ENCODE peak calls at places on chromosomes 7 and 10, in five cellular contexts. H is upper lobe of right lung, D is dorsolateral prefrontal cortex, M is activated T-cell treated with anti-CD3 and anti-CD28 coated beads for 1 hour, T is AG04450. R is an unnamed sample.
A peak's percentile ranks its signal among the peaks of the same experiment; 100 is the strongest.

GRCh38 chr10:93573051-93573909 is 6.8 kb downstream of the FFAR4 start:
- DNase-seq in H (peak; percentile 75), D (no peak), M (no peak), T (no peak), R (no peak)

GRCh38 chr10:46546591-46547330 is 9.7 kb downstream of the GPRIN2 start:
- DNase-seq in H (peak; percentile 91), D (peak; percentile 57), M (no peak), T (no peak), R (peak; percentile 68)

GRCh38 chr7:135800560-135800959 is 51.9 kb upstream of the FAM180A start:
- DNase-seq in H (no peak), D (no peak), M (no peak), T (no peak), R (no peak)

GRCh38 chr7:47901542-47901941 is 46.7 kb downstream of the PKD1L1 start:
- DNase-seq in H (no peak), D (no peak), M (no peak), T (no peak), R (no peak)

GRCh38 chr10:112732277-112732891 is 217.7 kb upstream of the TCF7L2 start:
- DNase-seq in H (no peak), D (no peak), M (no peak), T (no peak), R (peak; percentile 5)

GRCh38 chr10:70130878-70131559 is 1.6 kb downstream of the AIFM2 start:
- DNase-seq in H (peak; percentile 64), D (no peak), M (no peak), T (no peak), R (no peak)

GRCh38 chr7:141045126-141045841 is 28.6 kb upstream of the TMEM178B start:
- DNase-seq in H (no peak), D (no peak), M (no peak), T (no peak), R (no peak)

GRCh38 chr7:132618271-132618955 is 42.1 kb upstream of the PLXNA4 start:
- DNase-seq in H (no peak), D (no peak), M (no peak), T (no peak), R (no peak)

GRCh38 chr7:151806938-151807775 is 69.8 kb downstream of the PRKAG2 start:
- DNase-seq in H (peak; percentile 20), D (no peak), M (no peak), T (no peak), R (no peak)

GRCh38 chr7:67878808-67879207 is 882.2 kb downstream of the TYW1 start:
- DNase-seq in H (no peak), D (no peak), M (no peak), T (no peak), R (no peak)

GRCh38 chr10:34697366-34698247 is 117.5 kb downstream of the PARD3 start:
- DNase-seq in H (no peak), D (no peak), M (no peak), T (no peak), R (no peak)

GRCh38 chr7:80387634-80388033 is 124.2 kb downstream of the GNAT3 start:
- DNase-seq in H (no peak), D (no peak), M (no peak), T (no peak), R (no peak)

GRCh38 chr7:112199035-112199655 is 7.1 kb downstream of the DOCK4 start:
- DNase-seq in H (no peak), D (no peak), M (no peak), T (no peak), R (no peak)

GRCh38 chr10:116654816-116655215 is 34.1 kb downstream of the PNLIPRP2 start:
- DNase-seq in H (no peak), D (no peak), M (no peak), T (no peak), R (no peak)

GRCh38 chr7:101125989-101126650 is 784 bp upstream of the SERPINE1 start:
- DNase-seq in H (peak; percentile 72), D (no peak), M (no peak), T (no peak), R (no peak)

GRCh38 chr10:34861293-34862004 is 46.4 kb upstream of the PARD3 start:
- DNase-seq in H (no peak), D (no peak), M (no peak), T (no peak), R (no peak)

GRCh38 chr10:72087969-72088878 is at the start of gene SPOCK2:
- DNase-seq in H (no peak), D (peak; percentile 85), M (peak; percentile 59), T (no peak), R (peak; percentile 95)

GRCh38 chr7:141475678-141476077 is 75.5 kb upstream of the AGK start:
- DNase-seq in H (no peak), D (no peak), M (no peak), T (no peak), R (no peak)

GRCh38 chr10:107754814-107755213 is 590.3 kb upstream of the SORCS1 start:
- DNase-seq in H (no peak), D (no peak), M (no peak), T (no peak), R (no peak)

GRCh38 chr10:58023341-58024073 is 244.2 kb downstream of the IPMK start:
- DNase-seq in H (no peak), D (no peak), M (no peak), T (peak; percentile 45), R (no peak)

GRCh38 chr7:99848420-99849216 is 20.8 kb downstream of the CYP3A43 start:
- DNase-seq in H (no peak), D (no peak), M (no peak), T (no peak), R (no peak)

GRCh38 chr7:128697301-128697905 is 25.3 kb downstream of the GARIN1A start:
- DNase-seq in H (no peak), D (peak; percentile 4), M (peak; percentile 6), T (peak; percentile 21), R (no peak)

GRCh38 chr7:83532229-83532628 is 116.7 kb downstream of the SEMA3E start:
- DNase-seq in H (no peak), D (no peak), M (no peak), T (no peak), R (no peak)

GRCh38 chr7:40175725-40176510 is 41.1 kb downstream of the SUGCT start:
- DNase-seq in H (no peak), D (no peak), M (no peak), T (peak; percentile 24), R (no peak)

GRCh38 chr7:4139656-4140320 is 542.3 kb upstream of the FOXK1 start:
- DNase-seq in H (peak; percentile 52), D (no peak), M (no peak), T (no peak), R (no peak)

GRCh38 chr7:129502708-129503685 is 666 bp downstream of the SMKR1 start:
- DNase-seq in H (no peak), D (peak; percentile 10), M (no peak), T (no peak), R (peak; percentile 26)

GRCh38 chr7:158997110-158997453 is 140.7 kb downstream of the DYNC2I1 start:
- DNase-seq in H (no peak), D (no peak), M (no peak), T (no peak), R (no peak)

R was measured in cerebellar cortex.